ENCODE peak calls at places on chromosomes 12 and 14, in eight cellular contexts. M is MM.1S, R is AG09319, X is epithelial cell of esophagus, N is mucosa of descending colon, P is neural crest cell, J is Peyer's patch, S is AG10803. Y is an unnamed sample.

GRCh38 chr12:6329693-6330045 is 12.2 kb downstream of the TNFRSF1A start:
- DNase-seq in P (no peak), N (no peak), M (no peak), S (no peak), J (no peak), X (no peak), R (no peak), Y (no peak)

GRCh38 chr12:124804011-124804621 is 59.5 kb downstream of the SCARB1 start:
- DNase-seq in P (no peak), J (no peak), X (peak), R (peak), S (peak), M (no peak), N (no peak), Y (peak)

GRCh38 chr12:449203-449602 is 10.5 kb upstream of the B4GALNT3 start:
- DNase-seq in S (no peak), N (no peak), X (no peak), P (no peak), R (no peak), M (no peak), J (no peak), Y (no peak)

GRCh38 chr12:116979109-116979508 is 68.4 kb downstream of the FBXW8 start:
- DNase-seq in P (no peak), X (no peak), M (no peak), S (no peak), R (no peak), N (no peak), J (no peak), Y (no peak)

GRCh38 chr12:90245396-90245795 is 536.8 kb upstream of the ATP2B1 start:
- DNase-seq in N (no peak), M (no peak), S (peak), P (no peak), R (no peak), X (no peak), J (no peak), Y (no peak)

GRCh38 chr14:103207038-103207403 is 83.8 kb downstream of the TNFAIP2 start:
- DNase-seq in S (peak), J (peak), P (no peak), R (peak), X (no peak), M (no peak), N (peak), Y (no peak)

GRCh38 chr14:96153003-96153402 is 51.6 kb upstream of the BDKRB2 start:
- DNase-seq in J (no peak), X (no peak), P (no peak), M (no peak), R (no peak), S (no peak), N (no peak), Y (no peak)

GRCh38 chr12:52515319-52515646 is 4.9 kb downstream of the KRT5 start:
- DNase-seq in M (no peak), S (no peak), X (no peak), J (no peak), N (no peak), P (no peak), R (no peak), Y (no peak)

GRCh38 chr14:34732802-34733201 is 18.4 kb upstream of the CFL2 start:
- DNase-seq in R (no peak), X (no peak), N (no peak), S (no peak), P (no peak), J (no peak), M (no peak), Y (no peak)

GRCh38 chr12:18320036-18320617 is 58.8 kb downstream of the PIK3C2G start:
- DNase-seq in R (peak), P (peak), X (peak), S (peak), N (no peak), M (peak), J (no peak), Y (peak)

GRCh38 chr12:13039557-13039956 is 4.6 kb upstream of the FAM234B start:
- DNase-seq in R (no peak), J (no peak), S (no peak), N (no peak), P (no peak), M (no peak), X (no peak), Y (no peak)

GRCh38 chr12:118307069-118307954 is 65.4 kb downstream of the TAOK3 start:
- DNase-seq in P (no peak), S (peak), X (peak), N (no peak), R (peak), J (no peak), M (no peak), Y (no peak)

GRCh38 chr12:5783274-5783920 is 161.7 kb downstream of the ANO2 start:
- DNase-seq in J (no peak), S (no peak), P (no peak), X (peak), N (no peak), R (no peak), M (no peak), Y (no peak)

DNA sequence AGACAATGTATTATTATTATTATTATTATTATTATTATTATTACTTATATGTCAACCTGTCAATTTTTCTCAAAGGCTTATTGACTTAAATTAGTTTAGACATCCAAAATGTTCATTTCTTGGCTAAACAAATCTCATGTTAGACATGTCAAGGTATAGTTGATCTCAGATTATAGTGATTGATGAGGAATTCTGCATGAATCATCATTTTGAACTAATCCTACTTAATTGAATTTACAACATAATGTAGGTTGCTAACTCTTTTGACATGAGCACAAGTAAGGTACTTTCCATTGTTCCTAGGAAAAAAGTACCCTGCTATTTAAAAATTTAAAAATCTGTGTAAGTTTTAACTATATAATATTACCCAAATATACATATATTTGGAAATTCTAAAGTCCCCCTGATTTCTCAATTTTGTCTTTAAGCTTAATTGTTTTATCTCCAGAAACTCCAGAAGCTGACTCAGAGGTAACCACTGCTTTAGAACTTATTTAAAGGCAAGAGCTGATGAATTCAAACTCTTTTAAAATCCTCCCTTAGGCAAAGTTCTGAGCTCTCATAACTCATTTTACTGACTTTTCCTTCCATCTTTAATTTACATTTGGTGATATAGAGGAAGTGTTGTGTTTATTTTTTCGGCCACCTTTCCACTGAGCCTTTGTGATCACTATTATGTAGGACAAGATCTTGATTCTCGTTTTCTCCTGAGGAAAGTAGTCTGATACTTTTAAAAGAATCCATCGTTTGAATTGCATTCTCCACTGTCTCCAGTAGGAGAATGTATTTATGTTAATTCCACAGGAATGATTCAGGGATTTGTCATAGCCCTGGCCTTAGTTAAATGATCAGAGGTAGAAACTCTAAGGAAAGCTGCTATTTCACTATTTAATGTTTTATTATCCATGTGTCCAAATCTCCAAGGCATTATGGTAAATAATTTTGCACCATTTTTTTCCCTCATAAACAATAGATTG is 1304.5 kb downstream of the AACS start:
- DNase-seq in X (peak), J (no peak), S (peak), P (no peak), N (no peak), M (no peak), R (peak), Y (no peak)
- TF ChIP-seq CTCF in X (no peak), J (no peak), S (peak), P (no peak), N (no peak), M (no peak), R (peak), Y (no peak)

DNA sequence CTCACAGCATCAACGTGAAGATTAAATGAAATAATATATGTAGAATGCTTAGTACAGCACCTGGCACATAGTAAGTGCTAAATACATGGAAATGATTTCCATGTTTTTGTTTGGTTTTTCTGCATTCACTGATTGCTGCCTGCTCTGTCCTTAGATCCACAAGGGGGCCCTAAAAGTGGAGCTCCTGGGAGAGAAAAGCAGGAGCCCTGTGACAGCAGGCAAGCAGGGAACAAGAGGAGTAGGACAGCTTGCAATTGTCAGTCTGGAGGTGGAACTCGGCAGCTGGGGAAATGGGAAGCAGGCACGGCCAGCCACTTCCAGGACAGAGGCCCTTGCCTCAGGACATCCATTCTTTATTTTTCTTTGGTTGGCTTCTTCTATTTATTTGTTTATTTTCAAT is 292.9 kb downstream of the BMP4 start:
- DNase-seq in N (no peak), R (no peak), M (no peak), S (peak), J (no peak), P (no peak), X (peak), Y (peak)
- TF ChIP-seq CTCF in N (no peak), R (peak), M (no peak), S (peak), J (peak), P (peak), X (peak), Y (peak)

DNA sequence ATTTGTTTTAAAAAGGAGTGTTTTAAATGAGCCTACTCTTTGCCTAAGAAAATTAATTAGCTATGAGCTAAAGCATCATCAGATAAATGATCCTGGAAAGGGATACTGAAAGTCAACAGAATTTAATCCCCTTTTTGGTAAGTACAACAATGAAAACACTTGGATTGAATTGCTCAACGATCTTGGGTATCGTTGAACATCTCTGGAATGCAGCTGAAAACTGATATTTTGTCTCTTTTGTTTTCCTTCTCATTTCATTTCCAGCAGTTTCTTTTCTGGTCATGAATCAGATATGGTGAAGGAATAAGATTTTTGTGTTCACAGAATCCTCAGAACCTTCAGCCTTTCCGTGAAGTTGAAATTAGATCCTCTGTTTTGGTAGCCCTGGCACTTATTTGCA is 771.2 kb downstream of the FSCB start:
- DNase-seq in M (no peak), S (no peak), X (no peak), N (no peak), R (no peak), J (no peak), P (no peak), Y (no peak)
- TF ChIP-seq CTCF in M (no peak), S (no peak), X (no peak), N (no peak), R (no peak), J (no peak), P (no peak), Y (no peak)

GRCh38 chr14:71711619-71712018 is 220.6 kb upstream of the RGS6 start:
- DNase-seq in X (peak), S (peak), J (no peak), P (no peak), N (no peak), R (peak), M (no peak), Y (no peak)
- TF ChIP-seq CTCF in X (no peak), S (no peak), J (no peak), P (no peak), N (no peak), R (no peak), M (no peak), Y (no peak)

GRCh38 chr12:23014749-23015148 is 389.8 kb downstream of the ETNK1 start:
- DNase-seq in P (no peak), M (no peak), N (no peak), X (peak), S (no peak), R (no peak), J (no peak), Y (no peak)
- TF ChIP-seq CTCF in P (no peak), M (no peak), N (no peak), X (peak), S (no peak), R (no peak), J (no peak), Y (no peak)

GRCh38 chr12:102913453-102914226 is 3.4 kb downstream of the PAH start:
- DNase-seq in J (no peak), M (no peak), R (no peak), X (peak), P (no peak), S (no peak), N (no peak), Y (no peak)

GRCh38 chr12:102916252-102917025 is 605 bp downstream of the PAH start:
- DNase-seq in P (no peak), R (no peak), M (no peak), X (no peak), S (no peak), J (no peak), N (no peak), Y (no peak)

GRCh38 chr12:102918840-102919239 is 1.8 kb upstream of the PAH start:
- DNase-seq in P (no peak), R (no peak), N (no peak), S (no peak), M (no peak), J (no peak), X (no peak), Y (no peak)

GRCh38 chr12:102920271-102920670 is 3.2 kb upstream of the PAH start:
- DNase-seq in N (no peak), X (no peak), J (no peak), M (no peak), S (no peak), P (no peak), R (no peak), Y (peak)

DNA sequence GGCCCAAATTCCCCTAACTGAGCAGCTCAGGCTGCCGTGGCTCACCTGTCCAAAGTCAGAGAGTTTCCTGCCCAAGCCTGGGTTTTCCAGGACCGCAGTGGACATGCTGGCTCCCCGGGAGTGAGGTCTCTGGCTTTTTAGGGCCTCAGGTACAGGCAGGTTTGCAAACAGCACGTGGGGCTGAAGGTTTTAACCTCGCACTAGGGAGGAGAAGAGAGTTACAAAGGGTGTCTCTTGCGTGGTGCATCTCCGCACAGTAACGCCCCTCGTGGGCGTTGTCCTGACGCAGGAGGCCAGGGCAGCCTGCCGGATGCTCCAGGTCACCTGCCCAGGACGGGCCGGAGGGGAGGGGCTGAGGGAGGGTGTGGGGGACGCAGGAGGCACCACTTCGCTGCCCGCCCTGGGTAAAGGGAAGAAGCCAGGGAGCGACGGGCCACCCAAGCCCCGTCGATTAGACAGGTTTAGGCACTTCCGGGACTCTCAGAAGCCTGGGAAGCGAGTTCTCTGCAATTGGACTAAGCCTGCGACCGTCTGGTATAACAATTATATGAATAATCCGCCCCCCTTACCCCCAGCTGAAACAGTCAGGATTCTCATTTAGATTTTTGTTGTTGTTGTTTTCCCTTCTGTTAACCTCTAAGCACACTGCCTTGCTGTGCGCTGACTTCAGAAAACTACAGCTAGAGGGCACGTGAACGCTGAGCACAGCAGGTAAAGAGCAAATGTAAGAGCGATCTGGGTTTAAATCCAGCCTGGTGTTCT is at the start of gene PAH:
- DNase-seq in P (no peak), N (peak), M (no peak), S (no peak), X (peak), R (no peak), J (peak), Y (peak)
- TF ChIP-seq CTCF in P (peak), N (no peak), M (peak), S (no peak), X (peak), R (no peak), J (peak), Y (peak)